ENCODE peak calls at places on chromosomes 13 and 19, in six cellular contexts. V, P, R, Z, A and J are unnamed samples.

GRCh38 chr13:110957181-110957884 is 42.5 kb upstream of the ANKRD10 start:
- DNase-seq in Z (peak; percentile 46), A (no peak), P (no peak), V (peak; percentile 20), R (peak; percentile 37), J (no peak)

GRCh38 chr19:17148130-17148529 is 67.0 kb upstream of the USE1 start:
- DNase-seq in A (no peak), R (no peak), V (no peak), P (no peak), Z (no peak), J (no peak)

GRCh38 chr13:108779308-108779707 is 149.9 kb downstream of the MYO16 start:
- DNase-seq in R (no peak), P (no peak), V (no peak), Z (no peak), A (no peak), J (no peak)

GRCh38 chr19:29667390-29667783 is 2.1 kb downstream of the PLEKHF1 start:
- DNase-seq in V (no peak), R (no peak), Z (no peak), P (peak; percentile 52), A (no peak), J (no peak)

GRCh38 chr19:33988601-33989000 is 183.7 kb upstream of the LSM14A start:
- DNase-seq in A (no peak), Z (peak; percentile 21), V (no peak), R (peak; percentile 16), P (no peak), J (peak; percentile 37)

GRCh38 chr19:29259153-29259552 is 46.2 kb upstream of the UQCRFS1 start:
- DNase-seq in R (peak; percentile 11), P (no peak), Z (peak; percentile 18), A (no peak), V (no peak), J (no peak)

GRCh38 chr13:85277753-85278152 is 521.5 kb downstream of the SLITRK6 start:
- DNase-seq in P (no peak), R (peak; percentile 59), Z (no peak), V (peak; percentile 27), A (no peak), J (no peak)

GRCh38 chr19:32542477-32543106 is 38.4 kb upstream of the PDCD5 start:
- DNase-seq in Z (no peak), P (no peak), R (no peak), V (no peak), A (no peak), J (no peak)

DNA sequence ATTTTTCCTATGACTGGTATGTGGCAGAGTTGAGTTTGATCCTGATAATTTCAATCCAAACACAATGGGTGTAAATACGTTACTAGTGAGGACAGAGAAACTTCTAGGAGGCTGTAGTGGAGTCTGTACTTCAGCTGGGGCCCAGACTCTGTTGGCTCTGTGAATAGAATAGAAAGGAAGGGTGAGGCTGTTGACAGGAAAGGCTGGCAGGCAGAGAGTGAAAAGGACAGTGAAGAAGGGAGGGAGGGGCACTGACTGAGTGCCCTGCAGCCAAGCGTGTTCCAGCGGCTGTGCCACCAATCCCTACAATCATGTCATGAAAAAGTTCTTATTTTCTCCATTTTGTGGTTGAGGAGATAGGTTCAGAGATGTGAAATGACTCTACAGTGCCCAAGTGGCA is 80.5 kb downstream of the MBNL2 start:
- DNase-seq in Z (no peak), V (no peak), R (no peak), A (no peak), P (no peak), J (no peak)
- TF ChIP-seq CTCF in Z (no peak), V (no peak), R (no peak), A (no peak), P (no peak), J (no peak)

DNA sequence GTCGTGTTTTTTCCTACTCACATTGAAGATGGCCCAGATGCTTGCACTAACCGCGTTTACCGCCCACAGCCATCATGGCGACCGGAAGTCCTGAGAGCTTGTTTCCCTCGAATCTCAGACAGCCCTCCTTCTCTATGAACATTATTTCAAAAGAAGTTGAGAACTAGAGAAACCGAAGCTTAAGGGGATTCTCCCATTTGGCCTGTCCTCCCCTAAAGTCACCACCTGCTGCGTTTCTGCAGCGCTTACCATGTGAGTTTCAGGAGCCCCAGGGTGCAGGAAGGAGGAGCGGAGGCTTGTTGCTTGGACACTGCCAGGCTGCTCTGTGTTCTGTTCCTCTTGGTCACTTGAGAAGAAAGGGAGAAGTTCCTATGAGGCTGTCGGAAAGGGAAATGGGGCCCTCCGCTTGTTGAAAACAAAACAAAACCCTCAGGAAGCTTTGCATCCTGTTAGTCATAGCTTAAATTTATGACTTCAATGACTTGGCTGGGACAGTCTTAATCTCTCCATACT is 6.2 kb downstream of the CARD8 start:
- DNase-seq in R (peak; percentile 40), V (peak; percentile 12), P (peak; percentile 76), A (peak; percentile 72), Z (peak; percentile 52), J (no peak)
- H3K4me3 ChIP-seq in R (no peak overlapping the region), V (no peak overlapping the region), P (peak overlapping the region; percentile 52), A (peak overlapping the region; percentile 18), Z (no peak overlapping the region), J (no peak overlapping the region)

GRCh38 chr19:49809987-49810389 is 3.1 kb downstream of the FUZ start:
- DNase-seq in Z (no peak), R (no peak), P (no peak), V (no peak), A (no peak), J (no peak)

GRCh38 chr19:49807888-49808675 is 5.0 kb downstream of the FUZ start:
- DNase-seq in P (no peak), V (no peak), A (no peak), Z (no peak), R (no peak), J (no peak)

GRCh38 chr19:49809155-49809986 is 3.7 kb downstream of the FUZ start:
- DNase-seq in A (peak; percentile 77), V (peak; percentile 57), P (peak; percentile 85), Z (no peak), R (peak; percentile 70), J (peak; percentile 36)

GRCh38 chr19:49807174-49807830 is 5.8 kb downstream of the FUZ start:
- DNase-seq in V (no peak), A (no peak), R (no peak), P (no peak), Z (no peak), J (no peak)

DNA sequence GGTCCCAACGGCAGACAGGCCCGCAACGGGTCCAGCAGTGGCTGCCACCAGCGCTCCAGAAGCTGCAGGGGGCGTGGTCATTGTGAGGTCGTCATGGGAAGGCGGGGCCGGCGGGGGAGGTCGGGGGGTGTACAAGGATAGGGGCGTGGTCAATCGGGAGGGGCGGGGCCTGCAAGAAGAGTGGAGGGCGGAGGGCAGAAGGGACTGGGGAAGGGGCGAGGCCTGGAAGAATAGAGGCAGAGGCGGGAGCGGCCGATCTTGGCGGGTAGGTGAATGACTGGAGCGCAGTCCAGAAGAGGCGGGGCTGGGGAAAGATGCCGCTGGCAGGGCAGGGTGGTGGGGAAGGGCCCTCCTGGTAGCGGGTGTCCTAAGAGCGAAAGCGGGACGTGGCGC is 4.3 kb downstream of the FUZ start:
- DNase-seq in Z (peak; percentile 79), V (peak; percentile 82), P (peak; percentile 97), A (peak; percentile 95), R (peak; percentile 90), J (peak; percentile 80)
- TF ChIP-seq CTCF in Z (no peak), V (no peak), P (no peak), A (no peak), R (no peak), J (no peak)

DNA sequence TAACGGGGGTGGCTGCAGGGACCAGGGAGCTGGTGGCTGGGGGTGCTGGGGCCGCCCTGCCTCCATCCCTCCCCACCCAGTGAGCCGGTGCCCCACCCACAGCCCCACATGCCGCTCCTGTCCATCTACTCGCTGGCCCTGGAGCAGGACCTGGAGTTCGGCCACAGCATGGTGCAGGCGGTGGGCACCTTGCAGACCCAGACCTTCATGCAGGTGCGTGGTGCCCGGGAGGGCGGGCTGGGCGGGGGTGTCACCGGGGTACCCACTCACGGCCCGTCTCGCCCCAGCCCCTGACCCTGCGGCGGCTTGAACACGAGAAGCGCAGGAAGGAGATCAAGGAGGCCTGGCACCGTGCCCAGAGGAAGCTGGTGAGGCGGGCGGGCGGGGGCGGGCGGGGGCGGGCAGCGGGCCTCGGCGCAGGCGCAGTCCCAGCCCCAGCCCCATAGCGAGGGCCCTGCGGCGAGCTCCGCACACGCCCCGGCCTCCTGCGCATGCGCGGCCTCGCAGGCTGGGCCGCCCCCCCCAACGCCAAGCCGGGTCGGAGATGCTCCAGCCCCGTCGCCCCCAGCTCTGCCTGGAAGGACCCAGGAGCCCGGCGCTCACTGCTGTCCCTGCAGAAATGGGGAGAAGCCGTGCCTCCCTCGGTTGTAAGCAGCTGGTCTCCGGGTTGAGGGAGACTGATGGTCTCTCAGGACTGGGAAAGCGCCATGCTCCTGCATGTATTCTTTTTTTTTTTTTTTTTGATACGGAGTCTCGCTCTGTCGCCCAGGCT is 7.7 kb downstream of the ARHGAP45 start:
- DNase-seq in R (no peak), A (peak; percentile 68), V (no peak), Z (no peak), P (peak; percentile 97), J (no peak)
- H3K4me3 ChIP-seq in R (no peak overlapping the region), A (no peak overlapping the region), V (no peak overlapping the region), Z (no peak overlapping the region), P (peak overlapping the region; percentile 28), J (no peak overlapping the region)

GRCh38 chr19:27777726-27778125 is 1435.2 kb downstream of the UQCRFS1 start:
- DNase-seq in A (peak; percentile 23), P (no peak), V (no peak), Z (peak; percentile 17), R (peak; percentile 14), J (no peak)
- TF ChIP-seq CTCF in A (no peak), P (no peak), V (peak; percentile 16), Z (peak; percentile 48), R (peak; percentile 48), J (no peak)

GRCh38 chr19:50640368-50640767 is 687 bp upstream of the SYT3 start:
- DNase-seq in V (no peak), A (no peak), R (no peak), Z (no peak), P (no peak), J (no peak)
- H3K4me3 ChIP-seq in V (no peak overlapping the region), A (no peak overlapping the region), R (no peak overlapping the region), Z (no peak overlapping the region), P (no peak overlapping the region), J (no peak overlapping the region)

DNA sequence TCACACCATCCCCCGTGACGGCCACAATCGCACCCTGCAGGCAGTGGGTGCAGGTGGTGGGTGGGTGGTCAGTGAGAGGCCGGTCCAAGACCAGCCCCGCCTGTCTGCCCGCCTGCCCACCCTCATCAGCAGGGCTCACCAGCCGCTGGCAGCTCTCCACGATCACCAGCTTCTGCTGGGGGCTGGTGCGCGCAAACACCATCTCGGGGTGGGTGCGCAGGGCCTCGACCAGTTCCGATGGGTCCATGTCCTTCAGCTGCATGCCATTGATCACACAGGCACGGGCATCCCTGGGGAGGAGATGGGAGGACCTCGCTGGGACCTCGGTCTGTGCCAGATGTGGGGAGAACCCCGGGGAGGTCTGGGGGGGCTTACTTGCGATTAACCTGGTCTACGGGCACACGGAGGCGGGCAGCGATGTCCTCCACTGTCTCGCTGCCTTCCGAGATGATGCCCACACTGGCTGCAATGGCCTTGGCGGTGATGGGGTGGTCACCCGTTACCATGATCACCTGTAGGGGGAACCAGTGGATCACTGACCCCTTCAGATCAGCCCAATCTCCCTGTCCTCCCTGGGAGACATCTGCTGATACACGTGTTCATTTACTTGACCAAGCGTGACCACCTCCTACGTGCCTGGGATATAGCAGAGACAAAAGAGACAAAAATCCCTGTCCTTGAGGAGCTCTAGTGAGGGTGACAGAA is 8.0 kb downstream of the ATP4A start:
- DNase-seq in Z (peak; percentile 39), R (peak; percentile 42), V (peak; percentile 16), A (no peak), P (no peak), J (peak; percentile 30)
- TF ChIP-seq CTCF in Z (peak; percentile 17), R (peak; percentile 44), V (peak; percentile 36), A (no peak), P (peak; percentile 10), J (peak; percentile 45)